ENCODE peak calls at places on chromosomes 12 and 14, in six cellular contexts. Y is AG20443, M is Daoy, F is A549, V is stromal cell of bone marrow, I is Ammon's horn. P is an unnamed sample.

GRCh38 chr12:49867580-49868341 is 24.9 kb upstream of the BCDIN3D start:
- DNase-seq in I (no peak), F (no peak), M (no peak), Y (no peak), V (no peak), P (peak; percentile 48)

GRCh38 chr14:105144666-105145380 is 23.8 kb downstream of the JAG2 start:
- DNase-seq in I (no peak), V (no peak), F (no peak), M (no peak), Y (no peak), P (no peak)

GRCh38 chr12:62691309-62691708 is 224.7 kb downstream of the MON2 start:
- DNase-seq in M (no peak), V (no peak), F (no peak), I (no peak), Y (no peak), P (no peak)

GRCh38 chr14:58138065-58138718 is 13.8 kb downstream of the ARMH4 start:
- DNase-seq in V (no peak), F (no peak), M (no peak), Y (no peak), I (no peak), P (no peak)

GRCh38 chr12:51382173-51382572 is 9.0 kb downstream of the GALNT6 start:
- DNase-seq in I (no peak), V (no peak), M (no peak), Y (no peak), F (no peak), P (no peak)

GRCh38 chr12:65937181-65937641 is 112.9 kb downstream of the HMGA2 start:
- DNase-seq in V (no peak), F (no peak), I (no peak), M (no peak), Y (peak; percentile 60), P (peak; percentile 28)

GRCh38 chr14:105473677-105474477 is 744 bp upstream of the CRIP2 start:
- DNase-seq in M (peak; percentile 94), F (peak; percentile 89), I (no peak), Y (peak; percentile 87), V (no peak), P (peak; percentile 73)

GRCh38 chr12:121196902-121197301 is 13.0 kb upstream of the P2RX4 start:
- DNase-seq in M (no peak), F (no peak), Y (no peak), V (no peak), I (peak; percentile 71), P (no peak)

GRCh38 chr14:101331141-101331525 is 230.2 kb upstream of the DIO3 start:
- DNase-seq in Y (no peak), M (no peak), I (no peak), F (no peak), V (no peak), P (no peak)

GRCh38 chr12:46478123-46478522 is 105.5 kb upstream of the SLC38A2 start:
- DNase-seq in I (no peak), V (no peak), F (no peak), M (no peak), Y (no peak), P (no peak)

GRCh38 chr12:30573145-30573544 is 122.5 kb downstream of the IPO8 start:
- DNase-seq in F (no peak), V (peak; percentile 6), I (no peak), M (no peak), Y (no peak), P (no peak)

GRCh38 chr12:5516371-5516770 is 84.5 kb downstream of the NTF3 start:
- DNase-seq in F (no peak), M (no peak), Y (no peak), I (no peak), V (no peak), P (no peak)

GRCh38 chr14:53999061-53999488 is 42.5 kb upstream of the BMP4 start:
- DNase-seq in F (no peak), V (no peak), I (no peak), Y (peak; percentile 61), M (peak; percentile 72), P (peak; percentile 90)

GRCh38 chr12:31749024-31749704 is 20.3 kb upstream of the AMN1 start:
- DNase-seq in I (no peak), Y (peak; percentile 90), M (peak; percentile 98), V (peak; percentile 82), F (peak; percentile 98), P (peak; percentile 100)

GRCh38 chr12:12655061-12655460 is 40.9 kb downstream of the GPR19 start:
- DNase-seq in F (no peak), Y (no peak), I (no peak), M (no peak), V (no peak), P (no peak)

GRCh38 chr14:95482967-95483842 is 33.2 kb downstream of the SYNE3 start:
- DNase-seq in F (peak; percentile 71), I (no peak), Y (peak; percentile 94), M (peak; percentile 98), V (peak; percentile 93), P (peak; percentile 91)

GRCh38 chr14:20379743-20380142 is 33.6 kb downstream of the TEP1 start:
- DNase-seq in V (no peak), F (no peak), Y (no peak), M (no peak), I (no peak), P (no peak)

GRCh38 chr12:31896514-31897039 is 62.6 kb upstream of the RESF1 start:
- DNase-seq in M (peak; percentile 33), Y (no peak), F (no peak), I (no peak), V (no peak), P (peak; percentile 95)

GRCh38 chr14:103628221-103628683 is 759 bp upstream of the KLC1 start:
- DNase-seq in M (peak; percentile 95), F (peak; percentile 72), Y (peak; percentile 89), I (peak; percentile 48), V (peak; percentile 72), P (peak; percentile 62)

GRCh38 chr12:97063292-97063935 is 156.4 kb downstream of the NEDD1 start:
- DNase-seq in I (no peak), V (no peak), M (no peak), F (no peak), Y (no peak), P (no peak)

GRCh38 chr12:129200576-129200975 is 347.3 kb downstream of the GLT1D1 start:
- DNase-seq in V (no peak), M (no peak), Y (no peak), I (no peak), F (no peak), P (no peak)

P was measured in A172.